ENCODE peak calls at places on chromosomes 16 and 17, in seven cellular contexts. V, Z, H, A, O, U and F are unnamed samples.

GRCh38 chr17:40224707-40225092 is 5.6 kb downstream of the WIPF2 start:
- DNase-seq in H (peak), O (no peak), V (peak), A (no peak), U (no peak), Z (no peak), F (no peak)

GRCh38 chr16:84766978-84767773 is 52.6 kb upstream of the CRISPLD2 start:
- DNase-seq in Z (no peak), A (no peak), V (no peak), U (no peak), H (no peak), O (no peak), F (no peak)

GRCh38 chr16:856101-856500 is 55.6 kb upstream of the GNG13 start:
- DNase-seq in U (no peak), A (no peak), H (no peak), Z (no peak), V (no peak), O (no peak), F (no peak)

GRCh38 chr16:4760221-4760910 is 6.6 kb downstream of the ZNF500 start:
- DNase-seq in H (no peak), U (no peak), O (no peak), A (no peak), V (no peak), Z (no peak), F (no peak)

GRCh38 chr16:4323071-4323844 is 7.4 kb downstream of the GLIS2 start:
- DNase-seq in Z (no peak), O (no peak), V (no peak), A (no peak), U (no peak), H (peak), F (no peak)

GRCh38 chr17:78357177-78357586 is 2.7 kb downstream of the SOCS3 start:
- DNase-seq in O (peak), V (no peak), H (peak), A (no peak), U (peak), Z (no peak), F (no peak)

GRCh38 chr17:82870091-82870491 is 30.3 kb upstream of the ZNF750 start:
- DNase-seq in V (no peak), O (no peak), A (no peak), H (no peak), U (no peak), Z (no peak), F (no peak)

GRCh38 chr17:79983456-79983855 is 52.2 kb downstream of the TBC1D16 start:
- DNase-seq in O (no peak), V (no peak), H (no peak), U (no peak), A (no peak), Z (no peak), F (no peak)

GRCh38 chr17:81395600-81396277 is 482 bp downstream of the BAHCC1 start:
- DNase-seq in H (no peak), O (no peak), U (no peak), V (no peak), Z (no peak), A (no peak), F (no peak)

GRCh38 chr17:57396515-57396921 is 140.2 kb downstream of the MSI2 start:
- DNase-seq in A (no peak), V (no peak), U (no peak), H (no peak), Z (no peak), O (no peak), F (no peak)

GRCh38 chr16:55513616-55514015 is 4.7 kb downstream of the LPCAT2 start:
- DNase-seq in Z (no peak), O (no peak), V (no peak), U (no peak), A (no peak), H (no peak), F (no peak)

GRCh38 chr17:77480509-77481215 is 339.9 kb downstream of the SEC14L1 start:
- DNase-seq in H (no peak), U (no peak), A (no peak), V (no peak), O (no peak), Z (no peak), F (no peak)

GRCh38 chr16:85870159-85870558 is 28.8 kb upstream of the IRF8 start:
- DNase-seq in H (no peak), V (no peak), Z (no peak), O (no peak), A (no peak), U (no peak), F (no peak)

GRCh38 chr17:79023886-79024771 is at the start of gene C1QTNF1:
- DNase-seq in H (no peak), A (peak), Z (no peak), O (no peak), U (peak), V (no peak), F (peak)

GRCh38 chr17:72393553-72393952 is 272.7 kb downstream of the SOX9 start:
- DNase-seq in H (no peak), Z (no peak), V (no peak), O (no peak), U (no peak), A (no peak), F (no peak)

GRCh38 chr17:35073991-35074627 is 10.6 kb upstream of the RFFL start:
- DNase-seq in U (no peak), Z (no peak), O (no peak), H (peak), V (no peak), A (no peak), F (no peak)

GRCh38 chr16:8877894-8878522 is 4.1 kb upstream of the LITAFD start:
- DNase-seq in V (no peak), H (no peak), U (no peak), A (no peak), O (peak), Z (no peak), F (no peak)

GRCh38 chr17:57032343-57032742 is 52.7 kb upstream of the AKAP1 start:
- DNase-seq in U (peak), A (no peak), V (no peak), Z (no peak), O (no peak), H (no peak), F (no peak)

GRCh38 chr17:5667871-5668270 is 83.6 kb upstream of the NLRP1 start:
- DNase-seq in A (no peak), H (no peak), U (no peak), Z (no peak), V (no peak), O (no peak), F (no peak)

GRCh38 chr16:27195068-27195741 is 8.1 kb upstream of the KDM8 start:
- DNase-seq in O (no peak), A (no peak), U (no peak), Z (no peak), H (no peak), V (no peak), F (no peak)

GRCh38 chr16:50293994-50294855 is 27.9 kb downstream of the ADCY7 start:
- DNase-seq in H (no peak), O (no peak), V (no peak), A (no peak), Z (no peak), U (peak), F (no peak)

GRCh38 chr16:4538386-4539235 is at the start of gene CDIP1:
- DNase-seq in O (peak), A (peak), H (peak), U (peak), Z (peak), V (peak), F (peak)

GRCh38 chr16:53068423-53068833 is 13.6 kb downstream of the CHD9 start:
- DNase-seq in Z (no peak), U (no peak), H (no peak), V (no peak), O (peak), A (no peak), F (no peak)